ENCODE peak calls at places on chromosomes 7 and 10, in five cellular contexts. One of them, this sample, is unnamed.

GRCh38 chr7:111517441-111518037 is 44.8 kb downstream of the IMMP2L start:
- DNase-seq in testis: no peak
- DNase-seq in NB4: no peak
- DNase-seq in heart left ventricle: no peak
- DNase-seq in prostate gland: no peak
- DNase-seq in this sample: no peak

GRCh38 chr7:73811760-73812168 is 19.0 kb upstream of the CLDN4 start:
- DNase-seq in NB4: peak
- DNase-seq in testis: peak
- DNase-seq in heart left ventricle: peak
- DNase-seq in prostate gland: peak
- DNase-seq in this sample: peak

GRCh38 chr7:45715471-45716352 is 141.5 kb downstream of the ADCY1 start:
- DNase-seq in heart left ventricle: no peak
- DNase-seq in NB4: peak
- DNase-seq in prostate gland: no peak
- DNase-seq in testis: no peak
- DNase-seq in this sample: no peak

GRCh38 chr7:45506059-45506458 is 68.1 kb upstream of the ADCY1 start:
- DNase-seq in NB4: peak
- DNase-seq in prostate gland: no peak
- DNase-seq in testis: no peak
- DNase-seq in heart left ventricle: no peak
- DNase-seq in this sample: no peak

GRCh38 chr7:83475403-83475802 is 173.5 kb downstream of the SEMA3E start:
- DNase-seq in heart left ventricle: no peak
- DNase-seq in prostate gland: no peak
- DNase-seq in testis: no peak
- DNase-seq in NB4: peak
- DNase-seq in this sample: no peak

GRCh38 chr7:43933902-43934560 is 7.8 kb downstream of the UBE2D4 start:
- DNase-seq in prostate gland: no peak
- DNase-seq in heart left ventricle: no peak
- DNase-seq in NB4: no peak
- DNase-seq in testis: no peak
- DNase-seq in this sample: no peak

GRCh38 chr7:3927446-3928110 is 626.5 kb downstream of the SDK1 start:
- DNase-seq in prostate gland: no peak
- DNase-seq in testis: no peak
- DNase-seq in NB4: no peak
- DNase-seq in heart left ventricle: no peak
- DNase-seq in this sample: peak

GRCh38 chr7:56105508-56105907 is 768 bp downstream of the CHCHD2 start:
- DNase-seq in heart left ventricle: peak
- DNase-seq in testis: peak
- DNase-seq in NB4: peak
- DNase-seq in prostate gland: no peak
- DNase-seq in this sample: no peak

GRCh38 chr7:50502001-50502684 is 52.0 kb upstream of the FIGNL1 start:
- DNase-seq in heart left ventricle: peak
- DNase-seq in NB4: no peak
- DNase-seq in testis: peak
- DNase-seq in prostate gland: no peak
- DNase-seq in this sample: peak

GRCh38 chr10:79146611-79147130 is 77.9 kb downstream of the ZMIZ1 start:
- DNase-seq in testis: peak
- DNase-seq in NB4: no peak
- DNase-seq in heart left ventricle: peak
- DNase-seq in prostate gland: peak
- DNase-seq in this sample: peak

GRCh38 chr7:157037028-157037427 is 26.6 kb upstream of the MNX1 start:
- DNase-seq in heart left ventricle: no peak
- DNase-seq in prostate gland: no peak
- DNase-seq in NB4: no peak
- DNase-seq in testis: no peak
- DNase-seq in this sample: no peak

GRCh38 chr7:38806912-38807311 is 102.1 kb downstream of the VPS41 start:
- DNase-seq in testis: no peak
- DNase-seq in NB4: no peak
- DNase-seq in heart left ventricle: no peak
- DNase-seq in prostate gland: no peak
- DNase-seq in this sample: no peak

GRCh38 chr7:116400526-116400925 is 99.0 kb upstream of the CAV2 start:
- DNase-seq in prostate gland: no peak
- DNase-seq in heart left ventricle: no peak
- DNase-seq in NB4: no peak
- DNase-seq in testis: no peak
- DNase-seq in this sample: no peak

GRCh38 chr10:130409346-130409745 is 273.2 kb downstream of the GLRX3 start:
- DNase-seq in NB4: no peak
- DNase-seq in testis: no peak
- DNase-seq in heart left ventricle: no peak
- DNase-seq in prostate gland: no peak
- DNase-seq in this sample: no peak

GRCh38 chr10:22682237-22683192 is 31.9 kb downstream of the PIP4K2A start:
- DNase-seq in heart left ventricle: no peak
- DNase-seq in NB4: peak
- DNase-seq in prostate gland: no peak
- DNase-seq in testis: no peak
- DNase-seq in this sample: peak

GRCh38 chr10:62011558-62011957 is 110.1 kb downstream of the ARID5B start:
- DNase-seq in NB4: no peak
- DNase-seq in testis: no peak
- DNase-seq in prostate gland: peak
- DNase-seq in heart left ventricle: no peak
- DNase-seq in this sample: no peak

GRCh38 chr10:110501142-110501937 is 3.6 kb downstream of the DUSP5 start:
- DNase-seq in prostate gland: peak
- DNase-seq in NB4: peak
- DNase-seq in heart left ventricle: peak
- DNase-seq in testis: peak
- DNase-seq in this sample: peak

GRCh38 chr10:10915215-10915614 is 102.5 kb upstream of the CELF2 start:
- DNase-seq in prostate gland: no peak
- DNase-seq in testis: no peak
- DNase-seq in heart left ventricle: no peak
- DNase-seq in NB4: no peak
- DNase-seq in this sample: no peak

GRCh38 chr7:128167316-128167691 is 73.8 kb upstream of the LEP start:
- DNase-seq in prostate gland: no peak
- DNase-seq in heart left ventricle: no peak
- DNase-seq in testis: peak
- DNase-seq in NB4: peak
- DNase-seq in this sample: no peak

GRCh38 chr10:80442879-80443278 is 11.2 kb upstream of the TSPAN14 start:
- DNase-seq in heart left ventricle: no peak
- DNase-seq in testis: no peak
- DNase-seq in NB4: no peak
- DNase-seq in prostate gland: no peak
- DNase-seq in this sample: no peak

GRCh38 chr10:77160679-77161078 is 476.9 kb downstream of the KCNMA1 start:
- DNase-seq in testis: no peak
- DNase-seq in prostate gland: no peak
- DNase-seq in heart left ventricle: no peak
- DNase-seq in NB4: no peak
- DNase-seq in this sample: no peak

GRCh38 chr7:133344275-133344674 is 91.4 kb downstream of the EXOC4 start:
- DNase-seq in heart left ventricle: no peak
- DNase-seq in NB4: peak
- DNase-seq in prostate gland: no peak
- DNase-seq in testis: no peak
- DNase-seq in this sample: no peak

GRCh38 chr7:85185355-85186082 is 1.3 kb downstream of the SEMA3D start:
- DNase-seq in NB4: no peak
- DNase-seq in prostate gland: peak
- DNase-seq in heart left ventricle: peak
- DNase-seq in testis: peak
- DNase-seq in this sample: peak

GRCh38 chr10:77898323-77899079 is 28.1 kb downstream of the DLG5 start:
- DNase-seq in testis: no peak
- DNase-seq in prostate gland: peak
- DNase-seq in heart left ventricle: no peak
- DNase-seq in NB4: no peak
- DNase-seq in this sample: peak

GRCh38 chr10:30373596-30374327 is 24.7 kb upstream of the MTPAP start:
- DNase-seq in heart left ventricle: no peak
- DNase-seq in NB4: no peak
- DNase-seq in testis: no peak
- DNase-seq in prostate gland: no peak
- DNase-seq in this sample: no peak

GRCh38 chr10:127849896-127850295 is 42.8 kb downstream of the CLRN3 start:
- DNase-seq in heart left ventricle: no peak
- DNase-seq in NB4: no peak
- DNase-seq in prostate gland: no peak
- DNase-seq in testis: no peak
- DNase-seq in this sample: no peak

GRCh38 chr7:103660455-103661371 is 214.7 kb upstream of the SLC26A5 start:
- DNase-seq in heart left ventricle: no peak
- DNase-seq in testis: no peak
- DNase-seq in NB4: no peak
- DNase-seq in prostate gland: no peak
- DNase-seq in this sample: no peak

GRCh38 chr10:90204956-90205695 is 503.7 kb downstream of the KIF20B start:
- DNase-seq in prostate gland: no peak
- DNase-seq in NB4: no peak
- DNase-seq in heart left ventricle: no peak
- DNase-seq in testis: no peak
- DNase-seq in this sample: no peak

GRCh38 chr7:34299066-34299465 is 359.0 kb upstream of the NPSR1 start:
- DNase-seq in testis: no peak
- DNase-seq in heart left ventricle: no peak
- DNase-seq in prostate gland: no peak
- DNase-seq in NB4: no peak
- DNase-seq in this sample: no peak

GRCh38 chr10:124983321-124983720 is 41.4 kb downstream of the ZRANB1 start:
- DNase-seq in testis: no peak
- DNase-seq in heart left ventricle: no peak
- DNase-seq in NB4: no peak
- DNase-seq in prostate gland: no peak
- DNase-seq in this sample: no peak

DNA sequence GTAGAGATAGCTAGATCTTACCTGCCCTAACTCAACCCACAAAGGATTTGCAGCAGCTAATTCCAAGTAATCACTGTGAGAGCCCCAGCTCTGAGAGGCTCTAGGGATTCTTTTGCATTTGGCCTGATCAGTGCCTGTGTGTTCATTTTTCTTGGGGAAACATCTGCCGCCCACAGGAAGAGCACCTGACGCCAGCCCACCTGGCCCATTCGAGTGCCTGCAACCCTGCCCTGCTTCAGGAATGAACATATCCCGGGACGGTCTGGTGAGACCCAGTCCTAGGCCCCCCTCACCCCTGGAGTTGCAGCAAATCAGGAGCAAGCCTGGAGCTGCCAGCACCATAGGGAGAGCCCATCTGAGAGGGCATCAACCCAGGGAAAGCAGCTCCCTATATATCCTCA is 38.8 kb downstream of the GSDME start:
- DNase-seq in NB4: no peak
- DNase-seq in heart left ventricle: no peak
- DNase-seq in testis: no peak
- DNase-seq in prostate gland: no peak
- DNase-seq in this sample: no peak
- TF ChIP-seq CTCF in NB4: no peak
- TF ChIP-seq CTCF in heart left ventricle: no peak
- TF ChIP-seq CTCF in testis: no peak
- TF ChIP-seq CTCF in prostate gland: no peak
- TF ChIP-seq CTCF in this sample: no peak

GRCh38 chr10:71963756-71964668 is at the start of gene CHST3:
- DNase-seq in prostate gland: peak
- DNase-seq in testis: peak
- DNase-seq in NB4: no peak
- DNase-seq in heart left ventricle: peak
- DNase-seq in this sample: peak
- H3K4me3 ChIP-seq in prostate gland: peak
- H3K4me3 ChIP-seq in testis: peak
- H3K4me3 ChIP-seq in NB4: no peak
- H3K4me3 ChIP-seq in heart left ventricle: peak
- H3K4me3 ChIP-seq in this sample: peak

GRCh38 chr7:25964483-25964961 is 187.5 kb upstream of the NFE2L3 start:
- DNase-seq in NB4: no peak
- DNase-seq in prostate gland: peak
- DNase-seq in testis: no peak
- DNase-seq in heart left ventricle: no peak
- DNase-seq in this sample: no peak
- TF ChIP-seq POLR2A in NB4: no peak
- TF ChIP-seq POLR2A in prostate gland: no peak
- TF ChIP-seq POLR2A in testis: no peak
- TF ChIP-seq POLR2A in heart left ventricle: no peak
- TF ChIP-seq POLR2A in this sample: no peak

GRCh38 chr7:122528879-122529481 is 169.9 kb downstream of the RNF133 start:
- DNase-seq in prostate gland: no peak
- DNase-seq in NB4: peak
- DNase-seq in heart left ventricle: no peak
- DNase-seq in testis: no peak
- DNase-seq in this sample: no peak

GRCh38 chr7:122535086-122535485 is 163.8 kb downstream of the RNF133 start:
- DNase-seq in NB4: no peak
- DNase-seq in testis: no peak
- DNase-seq in prostate gland: no peak
- DNase-seq in heart left ventricle: no peak
- DNase-seq in this sample: no peak

GRCh38 chr7:122532406-122533269 is 166.3 kb downstream of the RNF133 start:
- DNase-seq in testis: no peak
- DNase-seq in heart left ventricle: no peak
- DNase-seq in NB4: peak
- DNase-seq in prostate gland: no peak
- DNase-seq in this sample: no peak
- TF ChIP-seq CTCF in testis: no peak
- TF ChIP-seq CTCF in heart left ventricle: peak
- TF ChIP-seq CTCF in NB4: peak
- TF ChIP-seq CTCF in prostate gland: no peak
- TF ChIP-seq CTCF in this sample: no peak

DNA sequence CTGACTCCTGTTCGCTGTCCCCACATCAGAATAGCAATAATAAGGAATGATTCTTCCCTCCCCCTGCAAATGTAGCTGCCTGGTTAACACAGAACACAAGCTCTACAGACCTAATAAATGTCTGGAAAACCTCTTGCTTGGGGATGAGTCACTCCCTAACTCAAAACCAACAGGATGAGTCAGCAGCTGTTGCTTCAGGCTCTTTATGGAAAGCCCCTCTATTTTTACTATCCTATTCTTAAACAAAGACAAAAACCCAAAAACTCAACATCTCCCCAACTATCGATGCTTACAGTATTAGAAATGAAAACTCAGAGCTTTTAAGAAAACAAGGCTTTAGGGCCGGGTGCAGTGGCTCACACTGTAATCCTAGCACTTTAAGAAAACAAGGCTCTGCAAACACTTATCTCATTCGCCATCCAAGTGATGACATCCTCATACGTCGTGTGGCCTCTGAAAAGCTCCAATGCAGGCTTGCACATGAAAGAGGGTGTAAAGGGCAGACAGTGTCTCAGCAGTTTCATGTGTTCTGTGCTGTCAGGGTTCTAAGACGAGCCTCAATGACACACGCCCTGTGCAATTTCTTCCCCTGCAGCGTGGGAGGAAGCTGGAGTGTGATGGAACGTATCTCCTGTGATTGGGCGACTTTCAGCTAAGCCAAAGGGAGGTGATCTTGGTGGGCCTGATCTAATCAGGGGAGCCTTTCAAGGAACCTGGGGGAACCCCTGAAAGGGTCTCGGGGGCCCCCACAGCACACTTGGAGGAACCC is 70.1 kb downstream of the AMZ1 start:
- DNase-seq in heart left ventricle: no peak
- DNase-seq in NB4: peak
- DNase-seq in prostate gland: peak
- DNase-seq in testis: peak
- DNase-seq in this sample: no peak
- H3K4me3 ChIP-seq in heart left ventricle: peak
- H3K4me3 ChIP-seq in NB4: peak
- H3K4me3 ChIP-seq in prostate gland: no peak
- H3K4me3 ChIP-seq in testis: no peak
- H3K4me3 ChIP-seq in this sample: no peak